ENCODE peak calls at places on chromosome 21, in five cellular contexts. V is transverse colon, F is psoas muscle, M is H9, Z is Peyer's patch. G is an unnamed sample.

GRCh38 chr21:36773111-36773510 is 74.2 kb downstream of the SIM2 start:
- DNase-seq in F (peak; percentile 88), V (peak; percentile 82), M (no peak), Z (peak; percentile 76), G (peak; percentile 98)

GRCh38 chr21:14545906-14546480 is at the start of gene SAMSN1:
- DNase-seq in V (peak; percentile 53), M (no peak), Z (peak; percentile 89), F (no peak), G (no peak)

GRCh38 chr21:18370292-18370691 is 33.3 kb downstream of the TMPRSS15 start:
- DNase-seq in F (no peak), V (no peak), Z (no peak), M (no peak), G (no peak)

GRCh38 chr21:25561668-25562641 is 45.3 kb downstream of the MRPL39 start:
- DNase-seq in M (peak; percentile 66), V (peak; percentile 68), F (peak; percentile 48), Z (peak; percentile 88), G (peak; percentile 76)

GRCh38 chr21:36545776-36546511 is 66.0 kb upstream of the CLDN14 start:
- DNase-seq in F (no peak), Z (no peak), V (no peak), M (no peak), G (no peak)

GRCh38 chr21:20882462-20883415 is 115.5 kb upstream of the NCAM2 start:
- DNase-seq in Z (no peak), V (peak; percentile 21), F (no peak), M (peak; percentile 39), G (peak; percentile 15)

GRCh38 chr21:46459356-46460112 is 843 bp downstream of the DIP2A start:
- DNase-seq in M (peak; percentile 48), F (peak; percentile 45), Z (peak; percentile 66), V (peak; percentile 55), G (peak; percentile 86)

GRCh38 chr21:28754127-28754611 is 238.5 kb downstream of the LTN1 start:
- DNase-seq in V (peak; percentile 8), M (no peak), Z (no peak), F (no peak), G (no peak)

GRCh38 chr21:46188226-46189212 is 4.3 kb upstream of the SPATC1L start:
- DNase-seq in F (peak; percentile 69), Z (peak; percentile 48), V (no peak), M (peak; percentile 63), G (no peak)

GRCh38 chr21:46069719-46070279 is 28.1 kb upstream of the COL6A2 start:
- DNase-seq in V (no peak), F (no peak), Z (no peak), M (peak; percentile 14), G (peak; percentile 27)

GRCh38 chr21:38768385-38769071 is 37.2 kb upstream of the ETS2 start:
- DNase-seq in V (no peak), M (no peak), F (no peak), Z (no peak), G (no peak)

GRCh38 chr21:15617968-15618367 is 111.8 kb upstream of the USP25 start:
- DNase-seq in V (no peak), M (no peak), Z (no peak), F (no peak), G (no peak)

GRCh38 chr21:38664315-38664714 is 141.4 kb upstream of the ETS2 start:
- DNase-seq in Z (no peak), M (peak; percentile 61), F (no peak), V (no peak), G (no peak)

GRCh38 chr21:15062566-15062965 is 2.2 kb downstream of the NRIP1 start:
- DNase-seq in Z (no peak), V (no peak), F (no peak), M (no peak), G (no peak)

GRCh38 chr21:33684923-33685560 is 42.7 kb downstream of the ITSN1 start:
- DNase-seq in M (no peak), F (no peak), V (no peak), Z (no peak), G (no peak)

GRCh38 chr21:39441502-39442475 is 3.8 kb downstream of the LCA5L start:
- DNase-seq in Z (peak; percentile 73), F (no peak), V (no peak), M (no peak), G (no peak)

GRCh38 chr21:37525810-37526209 is 159.2 kb downstream of the DYRK1A start:
- DNase-seq in Z (no peak), F (no peak), V (no peak), M (no peak), G (no peak)

GRCh38 chr21:36701912-36702621 is 3.2 kb downstream of the SIM2 start:
- DNase-seq in M (peak; percentile 55), Z (peak; percentile 19), V (no peak), F (no peak), G (no peak)

GRCh38 chr21:25934771-25935224 is 200.0 kb downstream of the GABPA start:
- DNase-seq in Z (peak; percentile 60), M (no peak), F (peak; percentile 73), V (peak; percentile 51), G (peak; percentile 62)

GRCh38 chr21:28636988-28637691 is 355.5 kb downstream of the LTN1 start:
- DNase-seq in M (no peak), Z (no peak), V (no peak), F (no peak), G (no peak)

GRCh38 chr21:45481977-45482898 is 60.0 kb downstream of the SLC19A1 start:
- DNase-seq in V (no peak), Z (no peak), M (no peak), F (peak; percentile 12), G (no peak)

GRCh38 chr21:45012661-45013270 is 61.6 kb upstream of the ADARB1 start:
- DNase-seq in M (peak; percentile 90), V (peak; percentile 7), F (peak; percentile 27), Z (no peak), G (no peak)

GRCh38 chr21:39712976-39713375 is 32.0 kb upstream of the IGSF5 start:
- DNase-seq in M (peak; percentile 58), V (peak; percentile 29), Z (no peak), F (no peak), G (no peak)

GRCh38 chr21:33033961-33034413 is 8.3 kb downstream of the OLIG2 start:
- DNase-seq in F (no peak), V (no peak), Z (no peak), M (no peak), G (no peak)

GRCh38 chr21:14120091-14120734 is 90.5 kb downstream of the LIPI start:
- DNase-seq in M (peak; percentile 59), Z (peak; percentile 64), F (no peak), V (peak; percentile 57), G (peak; percentile 29)

GRCh38 chr21:39003982-39004775 is 179.1 kb downstream of the PSMG1 start:
- DNase-seq in Z (no peak), V (no peak), F (no peak), M (no peak), G (no peak)

GRCh38 chr21:37073417-37074194 is 552 bp downstream of the TTC3 start:
- DNase-seq in M (no peak), Z (peak; percentile 79), F (no peak), V (peak; percentile 70), G (peak; percentile 52)

GRCh38 chr21:46116846-46117585 is 19.1 kb downstream of the COL6A2 start:
- DNase-seq in Z (peak; percentile 32), M (peak; percentile 14), V (peak; percentile 5), F (no peak), G (peak; percentile 46)

DNA sequence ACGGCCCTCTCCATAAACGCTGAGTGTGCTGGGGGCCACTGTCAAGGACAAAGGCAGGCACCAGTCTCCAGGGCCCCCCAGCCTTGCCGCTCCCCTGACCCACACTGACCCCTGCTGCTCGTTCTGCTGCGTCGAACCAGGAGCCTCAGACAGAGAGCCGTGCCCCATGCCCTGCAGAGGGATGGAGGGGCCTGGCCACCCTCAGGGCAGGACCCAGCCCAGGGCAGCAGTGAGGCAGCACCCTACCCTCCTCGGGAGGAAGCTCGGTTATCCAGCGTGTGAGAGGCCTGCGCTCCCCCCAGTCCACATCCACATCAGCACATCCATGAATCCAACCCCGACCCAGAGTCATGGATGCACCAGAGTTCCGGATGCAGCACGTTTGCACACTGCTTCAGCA is 15.1 kb downstream of the WDR4 start:
- DNase-seq in Z (no peak), V (no peak), F (no peak), M (no peak), G (no peak)
- TF ChIP-seq CTCF in Z (no peak), V (no peak), F (no peak), M (peak; percentile 11), G (no peak)

GRCh38 chr21:42426876-42427480 is 23.3 kb downstream of the UBASH3A start:
- DNase-seq in M (no peak), V (peak; percentile 46), F (no peak), Z (no peak), G (no peak)

GRCh38 chr21:42427809-42428419 is 24.2 kb downstream of the UBASH3A start:
- DNase-seq in F (no peak), Z (no peak), M (no peak), V (no peak), G (no peak)

GRCh38 chr21:42425603-42425985 is 21.9 kb downstream of the UBASH3A start:
- DNase-seq in M (no peak), Z (no peak), F (no peak), V (no peak), G (no peak)

GRCh38 chr21:42424848-42425602 is 21.3 kb downstream of the UBASH3A start:
- DNase-seq in Z (peak; percentile 80), V (peak; percentile 39), F (no peak), M (no peak), G (no peak)

GRCh38 chr21:42426424-42426823 is 22.7 kb downstream of the UBASH3A start:
- DNase-seq in Z (no peak), M (no peak), F (no peak), V (no peak), G (no peak)
- H3K4me1 ChIP-seq in Z (no peaks in the 10 kb centered on the region), M (no peaks in the 10 kb centered on the region), F (no peaks in the 10 kb centered on the region), V (no peaks in the 10 kb centered on the region), G (no peaks in the 10 kb centered on the region)

DNA sequence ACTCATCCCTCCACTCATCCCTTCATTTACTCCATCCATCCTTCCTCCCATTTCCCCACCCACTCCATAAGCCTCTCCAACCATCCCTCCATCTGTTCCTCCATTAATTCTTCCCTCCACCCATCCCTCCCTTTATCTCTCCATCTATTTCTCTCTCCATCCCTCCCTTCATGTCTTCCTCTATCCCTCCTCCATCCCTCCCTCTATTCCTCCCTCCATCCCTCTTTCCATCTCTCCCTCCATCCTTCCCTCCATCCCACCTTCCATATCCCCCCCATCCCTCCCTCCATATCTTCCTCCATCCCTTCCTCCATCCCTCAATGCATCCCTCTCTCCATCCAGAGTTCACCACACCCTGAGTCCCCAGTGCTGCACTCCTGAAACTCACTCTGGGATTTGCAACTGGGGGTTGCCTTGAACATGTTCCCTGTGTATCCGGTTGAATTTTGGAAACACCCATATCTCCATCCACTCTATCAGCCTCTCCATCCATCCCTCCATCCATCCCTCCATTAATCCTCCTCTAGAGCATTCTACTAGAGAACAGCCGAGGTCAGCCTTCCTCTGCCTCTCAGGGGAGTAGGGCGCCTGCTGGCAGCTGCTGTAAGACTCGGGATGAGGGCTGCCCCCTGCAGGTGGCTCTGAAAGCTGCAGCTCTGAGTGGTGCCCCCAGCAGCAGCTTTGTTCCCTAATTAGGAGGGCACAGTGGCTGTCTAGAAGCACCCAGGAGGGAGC is 39.4 kb downstream of the ABCG1 start:
- DNase-seq in F (peak; percentile 66), M (peak; percentile 80), V (peak; percentile 82), Z (peak; percentile 91), G (peak; percentile 87)
- H3K27ac ChIP-seq in F (no peak overlapping the region), M (no peak overlapping the region), V (no peak overlapping the region), Z (no peak overlapping the region), G (no peak overlapping the region)

DNA sequence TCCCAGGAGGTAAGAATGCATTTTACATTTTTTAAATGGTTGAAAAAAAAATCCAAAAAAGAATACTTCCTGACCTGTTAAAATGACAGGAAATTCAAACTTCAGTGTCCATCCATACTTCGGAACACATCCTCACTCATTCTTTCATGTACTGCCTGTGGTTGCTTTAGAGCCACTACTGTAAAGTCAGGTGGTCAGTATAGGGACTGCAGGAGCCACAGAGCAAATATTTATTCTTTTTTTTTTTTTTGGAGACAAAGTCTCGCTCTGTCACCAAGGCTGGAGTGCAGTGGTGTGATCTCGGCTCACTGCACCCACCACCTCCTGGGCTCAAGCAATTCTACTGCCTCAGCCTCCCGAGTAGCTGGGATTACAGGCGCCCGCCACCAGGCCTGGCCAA is 124.7 kb downstream of the CLIC6 start:
- DNase-seq in V (no peak), M (no peak), F (no peak), Z (no peak), G (no peak)
- TF ChIP-seq CTCF in V (no peak), M (no peak), F (no peak), Z (no peak), G (no peak)